ENCODE peak calls at places on chromosomes 13 and 19, in nine cellular contexts. Y, C, I, L, W, N, U, B and V are unnamed samples.

GRCh38 chr19:53192771-53193533 is at the start of gene ZNF665:
- DNase-seq in Y (peak), C (peak), I (peak), L (peak), W (no peak), N (peak), U (peak), B (peak), V (peak)

GRCh38 chr13:46386996-46387851 is at the start of gene RUBCNL:
- DNase-seq in Y (no peak), C (no peak), I (peak), L (peak), W (peak), N (peak), U (peak), B (peak), V (no peak)

GRCh38 chr19:17749912-17750317 is 1.4 kb upstream of the FCHO1 start:
- DNase-seq in Y (no peak), C (no peak), I (no peak), L (no peak), W (no peak), N (peak), U (peak), B (no peak), V (no peak)

GRCh38 chr19:8663920-8664670 is 33.7 kb downstream of the NFILZ start:
- DNase-seq in Y (no peak), C (no peak), I (no peak), L (no peak), W (no peak), N (peak), U (no peak), B (no peak), V (no peak)

GRCh38 chr19:3683405-3683865 is 16.8 kb downstream of the PIP5K1C start:
- DNase-seq in Y (no peak), C (peak), I (no peak), L (no peak), W (no peak), N (no peak), U (peak), B (no peak), V (peak)

GRCh38 chr13:76622336-76623045 is 263.7 kb downstream of the KCTD12 start:
- DNase-seq in Y (no peak), C (peak), I (no peak), L (no peak), W (no peak), N (no peak), U (peak), B (no peak), V (no peak)

GRCh38 chr13:48570225-48570828 is 37.4 kb upstream of the RCBTB2 start:
- DNase-seq in Y (no peak), C (no peak), I (no peak), L (no peak), W (no peak), N (peak), U (no peak), B (no peak), V (peak)

GRCh38 chr19:47228937-47229673 is 1.9 kb downstream of the BBC3 start:
- DNase-seq in Y (no peak), C (peak), I (peak), L (no peak), W (no peak), N (peak), U (peak), B (no peak), V (no peak)

GRCh38 chr19:17394891-17395415 is 957 bp upstream of the CCDC194 start:
- DNase-seq in Y (no peak), C (no peak), I (peak), L (no peak), W (peak), N (peak), U (peak), B (no peak), V (no peak)

GRCh38 chr13:44739120-44739519 is 163.0 kb upstream of the TSC22D1 start:
- DNase-seq in Y (no peak), C (no peak), I (no peak), L (no peak), W (no peak), N (no peak), U (no peak), B (no peak), V (no peak)

GRCh38 chr13:35164324-35164932 is 222.4 kb downstream of the NBEA start:
- DNase-seq in Y (no peak), C (no peak), I (no peak), L (no peak), W (no peak), N (peak), U (peak), B (no peak), V (no peak)

GRCh38 chr13:76610819-76611415 is 275.3 kb downstream of the KCTD12 start:
- DNase-seq in Y (no peak), C (no peak), I (no peak), L (no peak), W (no peak), N (no peak), U (no peak), B (no peak), V (no peak)

GRCh38 chr13:46963874-46964273 is 67.0 kb upstream of the HTR2A start:
- DNase-seq in Y (no peak), C (no peak), I (no peak), L (no peak), W (no peak), N (peak), U (no peak), B (no peak), V (no peak)

GRCh38 chr13:21964686-21965085 is 293.8 kb downstream of the FGF9 start:
- DNase-seq in Y (no peak), C (no peak), I (no peak), L (no peak), W (no peak), N (no peak), U (no peak), B (no peak), V (no peak)

GRCh38 chr13:66076417-66076816 is 1153.7 kb downstream of the PCDH9 start:
- DNase-seq in Y (no peak), C (no peak), I (no peak), L (no peak), W (no peak), N (peak), U (peak), B (no peak), V (no peak)

GRCh38 chr19:55325172-55325571 is at the start of gene TMEM150B:
- DNase-seq in Y (no peak), C (no peak), I (no peak), L (no peak), W (no peak), N (no peak), U (no peak), B (no peak), V (no peak)

GRCh38 chr19:18610556-18611326 is 1.9 kb upstream of the TMEM59L start:
- DNase-seq in Y (peak), C (no peak), I (no peak), L (no peak), W (no peak), N (no peak), U (no peak), B (no peak), V (no peak)

GRCh38 chr19:37966211-37967072 is 59.4 kb downstream of the SIPA1L3 start:
- DNase-seq in Y (no peak), C (no peak), I (no peak), L (peak), W (no peak), N (no peak), U (no peak), B (no peak), V (no peak)

GRCh38 chr13:110390572-110390971 is 83.5 kb downstream of the COL4A2 start:
- DNase-seq in Y (no peak), C (peak), I (no peak), L (no peak), W (no peak), N (no peak), U (peak), B (no peak), V (no peak)

DNA sequence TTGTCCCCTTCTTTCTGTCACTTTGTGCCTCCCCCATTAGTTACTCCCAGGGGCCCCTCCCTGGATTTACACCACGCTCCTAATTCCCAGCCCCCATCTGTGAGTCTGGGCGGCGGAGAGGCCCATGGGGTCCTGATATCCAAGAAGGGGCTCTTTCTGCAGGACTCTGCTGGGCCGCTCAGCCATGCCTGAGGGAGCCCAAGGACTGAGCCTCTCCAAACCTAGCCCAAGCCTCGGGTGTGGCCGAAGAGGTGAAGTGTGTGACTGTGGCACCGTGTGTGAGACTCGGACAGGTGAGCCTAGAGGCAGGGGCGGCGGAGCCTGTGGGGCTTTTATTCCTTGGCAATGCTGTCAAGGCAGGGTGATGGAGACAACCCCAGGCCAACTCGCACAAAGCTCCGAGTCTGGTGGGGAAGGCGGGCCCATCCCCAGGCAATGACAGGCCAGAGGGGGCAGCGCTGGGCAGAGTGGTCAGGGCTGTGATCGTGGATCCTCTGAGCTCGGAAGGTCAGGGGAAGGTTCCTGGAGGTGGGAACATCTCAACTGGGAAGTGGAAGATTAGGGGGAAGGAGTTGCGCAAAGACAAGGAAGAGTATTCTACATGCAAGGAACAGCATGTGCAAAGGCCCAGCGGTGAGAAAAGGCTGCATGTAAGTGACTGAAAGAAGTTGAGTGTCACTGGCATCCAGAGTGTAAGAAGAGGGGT is 1.6 kb downstream of the PLEKHG2 start:
- DNase-seq in Y (no peak), C (peak), I (peak), L (peak), W (peak), N (no peak), U (peak), B (no peak), V (no peak)
- TF ChIP-seq CTCF in Y (no peak), C (no peak), I (no peak), L (no peak), W (peak), N (peak), U (peak), B (no peak), V (no peak)

GRCh38 chr19:35790981-35791813 is 15.8 kb downstream of the ARHGAP33 start:
- DNase-seq in Y (no peak), C (no peak), I (no peak), L (no peak), W (no peak), N (peak), U (no peak), B (no peak), V (no peak)
- TF ChIP-seq CTCF in Y (no peak), C (no peak), I (no peak), L (no peak), W (no peak), N (peak), U (peak), B (no peak), V (no peak)

DNA sequence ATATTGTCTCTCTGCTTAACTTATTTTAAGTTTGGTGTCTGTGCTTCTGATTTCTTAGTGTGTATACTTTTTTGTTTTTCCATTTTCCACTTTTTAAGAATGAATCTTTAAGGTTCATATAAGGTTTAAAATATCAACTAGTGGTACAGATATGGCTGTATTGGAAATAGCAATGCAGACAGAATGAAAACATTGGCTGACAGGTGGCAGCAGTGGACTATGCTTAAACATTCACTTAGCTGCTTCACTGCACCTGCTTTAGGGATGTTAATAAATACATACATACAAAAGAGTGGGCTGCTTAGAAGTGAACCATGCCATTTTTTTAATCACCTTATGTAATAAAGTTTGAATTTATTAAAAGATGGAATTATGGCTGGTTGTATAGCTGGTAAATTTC is 27.3 kb downstream of the TM9SF2 start:
- DNase-seq in Y (no peak), C (no peak), I (no peak), L (no peak), W (no peak), N (peak), U (no peak), B (no peak), V (no peak)
- TF ChIP-seq CTCF in Y (no peak), C (no peak), I (no peak), L (no peak), W (no peak), N (no peak), U (no peak), B (no peak), V (peak)

DNA sequence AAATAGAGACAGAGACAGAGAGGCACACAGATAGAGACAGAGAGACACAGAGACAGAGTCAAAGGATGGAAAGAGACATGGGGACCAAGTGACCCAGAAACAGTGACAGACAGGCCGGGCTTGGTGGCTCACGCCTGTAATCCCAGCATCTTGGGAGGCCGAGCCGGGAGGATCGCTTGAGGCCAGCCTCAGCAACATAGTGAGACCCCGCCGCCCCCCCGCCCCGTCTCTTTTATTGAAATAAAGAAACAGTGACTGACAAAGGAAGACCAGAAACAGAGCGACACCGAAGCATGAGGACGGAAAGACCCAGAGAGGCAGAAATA is 848 bp upstream of the NECTIN2 start:
- DNase-seq in Y (peak), C (peak), I (no peak), L (no peak), W (no peak), N (no peak), U (no peak), B (no peak), V (no peak)
- TF ChIP-seq CTCF in Y (no peak), C (no peak), I (no peak), L (no peak), W (no peak), N (no peak), U (no peak), B (peak), V (no peak)

GRCh38 chr19:1767464-1767933 is 14.2 kb downstream of the ONECUT3 start:
- DNase-seq in Y (no peak), C (no peak), I (peak), L (no peak), W (no peak), N (peak), U (peak), B (peak), V (no peak)

GRCh38 chr19:1766800-1767352 is 13.6 kb downstream of the ONECUT3 start:
- DNase-seq in Y (no peak), C (no peak), I (no peak), L (no peak), W (no peak), N (peak), U (no peak), B (no peak), V (no peak)

GRCh38 chr19:1768918-1769644 is 15.8 kb downstream of the ONECUT3 start:
- DNase-seq in Y (no peak), C (no peak), I (no peak), L (no peak), W (no peak), N (no peak), U (no peak), B (no peak), V (no peak)

GRCh38 chr19:1769645-1769985 is 16.3 kb downstream of the ONECUT3 start:
- DNase-seq in Y (no peak), C (no peak), I (no peak), L (no peak), W (no peak), N (no peak), U (no peak), B (no peak), V (no peak)

DNA sequence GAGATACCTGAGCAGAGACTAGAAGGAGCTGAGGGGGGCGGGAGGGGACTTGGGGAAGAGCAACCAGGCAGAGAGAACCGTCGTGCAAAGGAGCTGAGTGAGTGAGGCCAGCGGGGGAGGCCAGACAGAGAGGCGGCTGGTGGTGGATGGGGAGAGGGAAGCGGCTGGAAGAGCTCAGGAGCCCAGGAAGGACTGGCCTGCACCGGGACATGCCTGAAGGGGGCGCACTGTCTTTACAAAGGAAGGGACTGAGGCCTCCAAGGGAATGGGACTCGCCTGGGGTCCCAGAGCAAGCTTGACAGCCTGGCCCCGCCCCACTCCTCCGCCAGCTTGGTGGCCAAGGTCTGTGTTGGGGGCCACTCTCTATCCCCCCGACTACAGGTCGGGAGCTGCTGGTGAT is 14.9 kb downstream of the ONECUT3 start:
- DNase-seq in Y (no peak), C (no peak), I (peak), L (no peak), W (no peak), N (peak), U (peak), B (no peak), V (no peak)
- TF ChIP-seq CTCF in Y (no peak), C (no peak), I (no peak), L (no peak), W (no peak), N (peak), U (no peak), B (no peak), V (no peak)

GRCh38 chr13:27338816-27339215 is 68.2 kb downstream of the RASL11A start:
- DNase-seq in Y (no peak), C (no peak), I (no peak), L (no peak), W (no peak), N (peak), U (no peak), B (no peak), V (no peak)
- TF ChIP-seq CTCF in Y (no peak), C (no peak), I (no peak), L (no peak), W (no peak), N (peak), U (peak), B (no peak), V (no peak)

DNA sequence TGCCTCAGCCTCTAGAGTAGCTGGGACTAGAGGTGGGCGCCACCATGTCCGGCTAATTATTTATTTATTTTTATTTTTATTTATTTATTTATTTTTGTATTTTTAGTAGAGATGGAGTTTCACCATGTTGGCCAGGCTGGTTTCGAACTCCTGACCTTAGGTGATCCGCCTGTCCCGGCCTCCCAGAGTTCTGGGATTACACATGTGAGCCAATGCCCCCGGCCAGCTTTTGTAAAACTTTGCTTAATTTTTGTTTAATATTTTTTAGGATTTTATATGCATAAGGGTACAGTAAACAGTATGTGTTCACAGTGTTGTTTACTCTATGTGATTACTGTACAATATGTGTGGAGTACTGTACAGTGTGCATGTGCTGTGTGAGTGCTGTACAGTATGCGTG is 98.7 kb downstream of the ZMYM2 start:
- DNase-seq in Y (no peak), C (no peak), I (no peak), L (no peak), W (no peak), N (no peak), U (no peak), B (no peak), V (no peak)
- TF ChIP-seq CTCF in Y (no peak), C (no peak), I (no peak), L (no peak), W (no peak), N (no peak), U (no peak), B (no peak), V (no peak)

GRCh38 chr13:29081036-29081435 is 260.9 kb downstream of the MTUS2 start:
- DNase-seq in Y (no peak), C (no peak), I (no peak), L (no peak), W (no peak), N (peak), U (no peak), B (no peak), V (no peak)
- TF ChIP-seq CTCF in Y (no peak), C (no peak), I (no peak), L (no peak), W (no peak), N (peak), U (no peak), B (no peak), V (no peak)